ENCODE peak calls at places on chromosomes 2 and 18, in eight cellular contexts. B is stimulated activated CD4-positive, alpha-beta T cell treated with anti-CD3 and anti-CD28 coated beads, Interleukin-12 subunit alpha, Interleukin-12 subunit beta, amount 100 ng/mL, for 24 hours; M is LoVo; L is NCI-H146; N is left ventricle myocardium inferior; G is GM06990; F is A673; Z is pancreas. I is an unnamed sample.

GRCh38 chr2:174195253-174195652 is 53.1 kb downstream of the OLA1 start:
- DNase-seq in B (no peak), M (no peak), L (no peak), N (no peak), G (no peak), F (no peak), Z (no peak), I (no peak)

GRCh38 chr2:159265171-159265576 is 21.3 kb downstream of the WDSUB1 start:
- DNase-seq in B (no peak), M (no peak), L (no peak), N (no peak), G (no peak), F (no peak), Z (no peak), I (no peak)

GRCh38 chr2:191938779-191939178 is 91.9 kb upstream of the CAVIN2 start:
- DNase-seq in B (no peak), M (no peak), L (peak), N (no peak), G (no peak), F (peak), Z (no peak), I (no peak)

GRCh38 chr2:241132549-241133435 is 16.5 kb downstream of the PASK start:
- DNase-seq in B (no peak), M (no peak), L (no peak), N (no peak), G (no peak), F (no peak), Z (no peak), I (no peak)

GRCh38 chr2:100060875-100061274 is 81.5 kb downstream of the AFF3 start:
- DNase-seq in B (no peak), M (no peak), L (no peak), N (no peak), G (peak), F (no peak), Z (no peak), I (no peak)

GRCh38 chr18:48902023-48902855 is 48.5 kb downstream of the SMAD7 start:
- DNase-seq in B (no peak), M (peak), L (peak), N (peak), G (no peak), F (peak), Z (peak), I (peak)

GRCh38 chr2:210072922-210073509 is 70.6 kb downstream of the RPE start:
- DNase-seq in B (no peak), M (peak), L (peak), N (no peak), G (peak), F (peak), Z (no peak), I (no peak)

GRCh38 chr18:9707381-9708056 is 582 bp upstream of the RAB31 start:
- DNase-seq in B (no peak), M (no peak), L (no peak), N (no peak), G (no peak), F (no peak), Z (no peak), I (no peak)

GRCh38 chr2:217249490-217250451 is 389.9 kb upstream of the TNP1 start:
- DNase-seq in B (no peak), M (no peak), L (no peak), N (no peak), G (no peak), F (no peak), Z (no peak), I (no peak)

GRCh38 chr18:27704721-27705361 is 472.1 kb downstream of the CDH2 start:
- DNase-seq in B (no peak), M (no peak), L (peak), N (no peak), G (no peak), F (peak), Z (no peak), I (no peak)

GRCh38 chr2:5035134-5035533 is 657.0 kb upstream of the SOX11 start:
- DNase-seq in B (no peak), M (no peak), L (peak), N (no peak), G (no peak), F (no peak), Z (no peak), I (peak)

GRCh38 chr18:9017900-9018217 is 84.6 kb upstream of the NDUFV2 start:
- DNase-seq in B (no peak), M (no peak), L (no peak), N (no peak), G (no peak), F (no peak), Z (no peak), I (no peak)

GRCh38 chr2:119704670-119705120 is 25.7 kb downstream of the TMEM177 start:
- DNase-seq in B (no peak), M (no peak), L (no peak), N (no peak), G (no peak), F (no peak), Z (no peak), I (no peak)

GRCh38 chr18:79496978-79497637 is 101.4 kb downstream of the NFATC1 start:
- DNase-seq in B (no peak), M (no peak), L (peak), N (peak), G (no peak), F (peak), Z (no peak), I (no peak)

GRCh38 chr2:56127013-56127772 is 56.6 kb upstream of the CCDC85A start:
- DNase-seq in B (no peak), M (no peak), L (peak), N (no peak), G (no peak), F (no peak), Z (no peak), I (peak)

GRCh38 chr2:206230060-206230890 is 44.2 kb upstream of the ZDBF2 start:
- DNase-seq in B (no peak), M (no peak), L (peak), N (no peak), G (no peak), F (peak), Z (no peak), I (no peak)

GRCh38 chr2:237157551-237158102 is 71.9 kb downstream of the COPS8 start:
- DNase-seq in B (no peak), M (no peak), L (no peak), N (no peak), G (no peak), F (peak), Z (no peak), I (no peak)

GRCh38 chr2:167114018-167114417 is 225.7 kb downstream of the XIRP2 start:
- DNase-seq in B (no peak), M (no peak), L (no peak), N (no peak), G (no peak), F (no peak), Z (no peak), I (no peak)

GRCh38 chr2:43214253-43214652 is 12.2 kb downstream of the ZFP36L2 start:
- DNase-seq in B (no peak), M (no peak), L (no peak), N (no peak), G (no peak), F (no peak), Z (no peak), I (no peak)

GRCh38 chr18:48896326-48896874 is 54.4 kb downstream of the SMAD7 start:
- DNase-seq in B (no peak), M (no peak), L (no peak), N (no peak), G (no peak), F (no peak), Z (no peak), I (no peak)

GRCh38 chr2:174585111-174585510 is 12.5 kb downstream of the WIPF1 start:
- DNase-seq in B (no peak), M (no peak), L (no peak), N (no peak), G (no peak), F (no peak), Z (no peak), I (no peak)

GRCh38 chr2:174553811-174554493 is 43.7 kb downstream of the WIPF1 start:
- DNase-seq in B (no peak), M (no peak), L (no peak), N (no peak), G (peak), F (no peak), Z (no peak), I (no peak)

GRCh38 chr18:1624612-1625011 is 719.9 kb downstream of the ADCYAP1 start:
- DNase-seq in B (no peak), M (no peak), L (no peak), N (no peak), G (no peak), F (no peak), Z (no peak), I (no peak)

GRCh38 chr2:51003345-51004192 is 28.4 kb downstream of the NRXN1 start:
- DNase-seq in B (no peak), M (no peak), L (no peak), N (no peak), G (no peak), F (no peak), Z (no peak), I (no peak)

GRCh38 chr2:108825736-108826135 is 39.2 kb downstream of the CCDC138 start:
- DNase-seq in B (no peak), M (no peak), L (no peak), N (no peak), G (no peak), F (no peak), Z (no peak), I (no peak)

GRCh38 chr2:70988726-70989648 is 5.7 kb downstream of the TEX261 start:
- DNase-seq in B (no peak), M (no peak), L (no peak), N (no peak), G (no peak), F (no peak), Z (no peak), I (no peak)

GRCh38 chr2:213640742-213641425 is 356.6 kb downstream of the SPAG16 start:
- DNase-seq in B (no peak), M (peak), L (peak), N (no peak), G (no peak), F (peak), Z (no peak), I (no peak)

GRCh38 chr2:4653989-4654388 is 950.6 kb downstream of the DCDC2C start:
- DNase-seq in B (no peak), M (no peak), L (peak), N (no peak), G (no peak), F (peak), Z (no peak), I (no peak)

GRCh38 chr18:8847066-8847755 is 141.9 kb downstream of the MTCL1 start:
- DNase-seq in B (no peak), M (no peak), L (no peak), N (no peak), G (no peak), F (no peak), Z (no peak), I (no peak)

I was measured in SHP77 treated with DMSO at 0.1 percent for 48 hours.